ENCODE peak calls at places on chromosomes 16 and 17, in five cellular contexts. U is A673, Y is heart left ventricle, B is endothelial cell, X is pancreas. M is an unnamed sample.

GRCh38 chr17:41315814-41316430 is 412 bp upstream of the KRTAP17-1 start:
- DNase-seq in X (no peak), Y (no peak), U (no peak), B (no peak), M (no peak)

GRCh38 chr16:57341441-57342303 is 16.9 kb upstream of the CCL22 start:
- DNase-seq in B (no peak), Y (no peak), X (no peak), U (peak; percentile 41), M (peak; percentile 91)

GRCh38 chr17:19281161-19281560 is 44.0 kb downstream of the EPN2 start:
- DNase-seq in X (no peak), U (no peak), B (no peak), Y (no peak), M (no peak)

GRCh38 chr16:87963400-87963799 is 12.2 kb downstream of the BANP start:
- DNase-seq in X (no peak), B (no peak), U (peak; percentile 55), Y (no peak), M (no peak)

GRCh38 chr17:77147357-77147801 is 6.6 kb downstream of the SEC14L1 start:
- DNase-seq in B (no peak), U (no peak), X (no peak), Y (no peak), M (no peak)

GRCh38 chr16:12262454-12263180 is 286.1 kb downstream of the SNX29 start:
- DNase-seq in U (no peak), B (no peak), X (no peak), Y (peak; percentile 36), M (peak; percentile 52)

GRCh38 chr17:44362964-44363612 is 565 bp downstream of the FAM171A2 start:
- DNase-seq in U (peak; percentile 26), X (peak; percentile 75), B (no peak), Y (no peak), M (no peak)

GRCh38 chr17:76198702-76199101 is 41.6 kb downstream of the RNF157 start:
- DNase-seq in U (no peak), Y (no peak), B (no peak), X (no peak), M (no peak)

GRCh38 chr17:15210247-15210646 is 54.9 kb downstream of the PMP22 start:
- DNase-seq in Y (no peak), U (no peak), B (no peak), X (no peak), M (no peak)

GRCh38 chr17:9208381-9208780 is 187.1 kb downstream of the NTN1 start:
- DNase-seq in X (no peak), Y (no peak), B (no peak), U (no peak), M (no peak)

GRCh38 chr17:42541041-42541833 is 5.2 kb downstream of the NAGLU start:
- DNase-seq in Y (no peak), U (no peak), B (no peak), X (peak; percentile 20), M (no peak)

GRCh38 chr17:71200597-71200996 is 920.2 kb upstream of the SOX9 start:
- DNase-seq in B (no peak), X (no peak), Y (no peak), U (no peak), M (no peak)

GRCh38 chr17:45432405-45433113 is at the start of gene ARHGAP27:
- DNase-seq in U (no peak), B (peak; percentile 77), X (peak; percentile 74), Y (peak; percentile 80), M (peak; percentile 70)

GRCh38 chr16:8173111-8173644 is 417.1 kb downstream of the TMEM114 start:
- DNase-seq in B (peak; percentile 76), U (peak; percentile 82), X (peak; percentile 80), Y (peak; percentile 74), M (peak; percentile 49)

GRCh38 chr16:28237754-28238357 is 26.1 kb upstream of the XPO6 start:
- DNase-seq in Y (no peak), X (no peak), B (no peak), U (no peak), M (no peak)

DNA sequence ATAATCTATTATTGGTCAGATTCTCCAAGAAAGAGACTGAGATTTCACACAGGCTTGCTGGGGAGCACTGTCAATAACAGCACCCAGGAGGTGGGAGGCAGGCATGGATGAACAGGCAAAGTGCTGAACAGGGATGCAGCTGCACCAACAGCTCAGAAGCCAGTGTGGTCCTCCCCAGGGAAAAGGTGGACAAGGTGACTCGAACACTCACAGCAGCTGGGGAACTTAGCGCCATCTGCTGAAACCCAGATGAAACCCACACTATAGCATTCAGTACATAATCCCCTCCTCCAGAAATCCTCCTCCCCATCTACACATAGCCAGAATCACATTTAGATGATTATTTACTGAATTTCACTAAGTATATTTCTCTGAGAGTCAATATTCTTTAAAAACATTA is 255.2 kb upstream of the WSB1 start:
- DNase-seq in U (peak; percentile 9), Y (no peak), X (no peak), B (no peak), M (no peak)
- TF ChIP-seq CTCF in U (no peak), Y (no peak), X (no peak), B (no peak), M (no peak)

GRCh38 chr16:55647798-55648197 is 8.0 kb upstream of the SLC6A2 start:
- DNase-seq in B (no peak), U (no peak), Y (no peak), X (no peak), M (no peak)
- TF ChIP-seq CTCF in B (no peak), U (no peak), Y (no peak), X (no peak), M (no peak)

DNA sequence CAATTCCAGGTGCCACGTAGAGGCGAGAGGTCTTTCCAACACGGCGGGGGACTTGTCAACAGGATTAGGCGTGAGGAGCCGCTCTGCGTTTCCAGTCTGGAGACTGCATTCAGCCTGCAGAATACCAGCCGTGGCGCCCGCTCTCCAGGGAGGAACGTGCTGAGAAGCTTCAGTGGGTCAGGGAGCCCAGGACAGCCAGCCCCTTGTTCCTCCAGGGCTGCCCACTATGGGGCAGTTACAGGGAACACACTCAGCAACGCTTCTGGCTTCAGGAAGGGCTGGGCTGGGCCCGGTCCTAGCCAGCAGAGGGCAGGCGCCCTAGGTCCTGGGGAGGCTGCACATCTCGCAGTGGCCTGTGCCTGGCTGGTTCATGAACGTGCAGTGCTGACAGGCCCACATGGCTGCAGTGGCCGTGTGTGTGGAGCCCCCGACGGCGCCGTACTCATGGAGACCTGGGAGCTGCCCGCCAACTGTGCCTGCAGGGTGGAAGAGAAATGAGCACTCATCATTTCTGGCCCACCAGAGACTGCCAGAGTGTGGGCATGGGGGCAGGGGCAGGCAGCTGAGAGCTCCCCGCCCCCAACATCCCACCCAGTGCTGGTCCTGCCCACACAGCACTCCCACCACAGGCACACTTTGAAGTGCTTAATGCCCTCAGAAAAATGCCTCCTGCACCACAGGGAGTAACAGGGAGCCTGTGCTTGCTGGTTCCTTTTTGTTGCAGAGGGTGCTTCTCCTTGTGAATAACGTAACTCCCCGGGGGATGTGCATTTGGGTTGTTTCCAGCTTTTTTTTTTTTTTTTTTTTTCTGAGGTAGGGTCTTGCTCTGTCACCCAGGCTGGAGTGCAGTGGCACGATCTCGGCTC is 7.0 kb upstream of the FAAP100 start:
- DNase-seq in B (no peak), X (no peak), U (peak; percentile 83), Y (peak; percentile 62), M (no peak)
- TF ChIP-seq CTCF in B (no peak), X (no peak), U (peak; percentile 38), Y (peak; percentile 46), M (no peak)

GRCh38 chr17:2547176-2547575 is 35.5 kb upstream of the METTL16 start:
- DNase-seq in Y (no peak), U (peak; percentile 71), B (no peak), X (no peak), M (no peak)
- TF ChIP-seq CTCF in Y (no peak), U (no peak), B (no peak), X (no peak), M (no peak)

GRCh38 chr17:7239091-7240027 is at the start of gene PHF23:
- DNase-seq in B (peak; percentile 97), X (peak; percentile 100), U (peak; percentile 100), Y (peak; percentile 99), M (peak; percentile 94)

GRCh38 chr17:7241047-7241733 is 1.1 kb downstream of the GABARAP start:
- DNase-seq in Y (no peak), U (no peak), X (no peak), B (no peak), M (no peak)

GRCh38 chr17:7240375-7240774 is 1.1 kb upstream of the PHF23 start:
- DNase-seq in B (no peak), Y (no peak), X (no peak), U (no peak), M (no peak)

GRCh38 chr17:7241783-7242716 is at the start of gene GABARAP:
- DNase-seq in Y (peak; percentile 95), X (peak; percentile 95), U (peak; percentile 96), B (peak; percentile 92), M (peak; percentile 81)

GRCh38 chr17:7242717-7243576 is 698 bp upstream of the GABARAP start:
- DNase-seq in U (peak; percentile 97), X (peak; percentile 97), Y (peak; percentile 98), B (peak; percentile 91), M (peak; percentile 89)
- TF ChIP-seq CTCF in U (no peak), X (no peak), Y (peak; percentile 28), B (no peak), M (no peak)

DNA sequence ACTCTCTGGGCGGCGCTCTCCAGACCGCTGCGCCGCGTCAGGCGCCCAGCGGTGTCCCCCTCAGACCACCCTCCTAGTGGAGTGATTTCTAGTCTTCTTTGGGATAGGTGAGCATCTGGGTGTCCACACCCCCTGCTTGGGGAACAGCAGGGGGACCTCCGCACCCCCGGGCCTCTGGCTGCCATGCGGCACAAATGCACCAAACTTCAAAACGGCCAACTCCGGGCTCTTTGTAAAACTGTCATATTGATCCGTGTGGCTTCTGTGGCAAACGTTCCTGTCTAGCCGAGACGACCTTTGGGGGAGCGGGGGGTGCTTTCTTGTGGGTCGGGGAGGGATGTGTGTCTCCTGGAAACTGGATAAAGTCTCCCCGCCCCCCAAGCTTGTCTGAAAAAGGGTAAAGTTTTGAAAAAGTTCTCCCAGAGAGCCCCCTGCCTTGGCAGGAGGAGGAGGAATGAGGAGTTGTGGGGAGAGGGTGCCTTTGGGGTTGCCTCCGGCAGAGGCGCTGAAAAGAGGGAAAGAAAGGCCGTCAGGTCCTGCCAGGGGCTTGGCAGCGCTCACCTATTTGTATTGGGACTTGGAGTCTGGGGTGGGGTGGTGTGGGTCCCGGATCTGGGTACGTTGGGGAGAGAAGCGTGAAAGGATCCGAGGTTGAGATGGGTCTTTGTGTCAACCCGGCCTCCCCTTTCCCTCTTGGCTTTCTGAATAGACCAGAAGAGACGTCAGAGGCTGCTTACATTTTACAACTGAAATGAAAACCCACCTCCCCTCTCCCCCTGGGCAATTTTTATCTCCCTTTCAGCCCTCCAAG is 2.2 kb upstream of the CHD3 start:
- DNase-seq in X (no peak), B (peak; percentile 44), U (peak; percentile 67), Y (peak; percentile 36), M (peak; percentile 36)
- TF ChIP-seq CTCF in X (no peak), B (no peak), U (no peak), Y (no peak), M (no peak)

DNA sequence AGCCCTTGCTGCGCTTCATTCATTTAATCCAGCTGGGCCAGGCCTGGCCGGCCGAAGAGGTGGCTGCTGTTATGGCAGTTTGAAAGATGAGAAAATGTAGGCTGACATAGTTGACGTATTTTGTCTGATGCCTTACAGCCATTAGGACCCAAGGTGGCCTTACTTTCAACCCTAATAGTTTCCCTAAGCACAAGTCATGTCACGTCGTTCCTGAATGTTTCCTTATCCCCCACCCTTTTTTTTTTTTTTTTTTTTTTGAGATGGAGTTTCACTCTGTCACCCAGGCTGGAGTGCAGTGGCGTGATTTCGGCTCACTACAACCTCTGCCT is 307 bp upstream of the GOT2 start:
- DNase-seq in B (no peak), Y (no peak), X (no peak), U (no peak), M (no peak)
- TF ChIP-seq CTCF in B (no peak), Y (no peak), X (no peak), U (no peak), M (no peak)

GRCh38 chr16:25135239-25135878 is 23.8 kb downstream of the LCMT1 start:
- DNase-seq in B (no peak), X (no peak), Y (no peak), U (peak; percentile 14), M (no peak)
- TF ChIP-seq CTCF in B (no peak), X (no peak), Y (no peak), U (peak; percentile 11), M (no peak)

M was measured in Calu3.